ENCODE peak calls at places on chromosome 19, in four cellular contexts. One of them, this sample, is unnamed.

GRCh38 chr19:38812841-38813320 is at the start of gene LGALS4:
- DNase-seq in MV-4-11: no peak
- DNase-seq in KG1: no peak
- DNase-seq in tibial artery: no peak
- DNase-seq in this sample: no peak

GRCh38 chr19:38316477-38317067 is 825 bp upstream of the YIF1B start:
- DNase-seq in MV-4-11: no peak
- DNase-seq in KG1: no peak
- DNase-seq in tibial artery: no peak
- DNase-seq in this sample: no peak

GRCh38 chr19:47421244-47421786 is 2.0 kb upstream of the MEIS3 start:
- DNase-seq in MV-4-11: no peak
- DNase-seq in KG1: no peak
- DNase-seq in tibial artery: no peak
- DNase-seq in this sample: no peak

GRCh38 chr19:6501740-6502648 is at the start of gene TUBB4A:
- DNase-seq in MV-4-11: no peak
- DNase-seq in KG1: no peak
- DNase-seq in tibial artery: no peak
- DNase-seq in this sample: no peak

GRCh38 chr19:55193481-55193880 is 13.4 kb upstream of the SYT5 start:
- DNase-seq in MV-4-11: peak
- DNase-seq in KG1: no peak
- DNase-seq in tibial artery: no peak
- DNase-seq in this sample: no peak

GRCh38 chr19:31119951-31120690 is 229.1 kb downstream of the TSHZ3 start:
- DNase-seq in MV-4-11: no peak
- DNase-seq in KG1: no peak
- DNase-seq in tibial artery: no peak
- DNase-seq in this sample: no peak

GRCh38 chr19:55484571-55485438 is at the start of gene NAT14:
- DNase-seq in MV-4-11: peak
- DNase-seq in KG1: peak
- DNase-seq in tibial artery: no peak
- DNase-seq in this sample: no peak

GRCh38 chr19:16205205-16206045 is 7.7 kb downstream of the AP1M1 start:
- DNase-seq in MV-4-11: no peak
- DNase-seq in KG1: no peak
- DNase-seq in tibial artery: peak
- DNase-seq in this sample: no peak

GRCh38 chr19:54523403-54523802 is 20.8 kb downstream of the LAIR2 start:
- DNase-seq in MV-4-11: peak
- DNase-seq in KG1: no peak
- DNase-seq in tibial artery: no peak
- DNase-seq in this sample: no peak

GRCh38 chr19:46728693-46729339 is 11.9 kb upstream of the PRKD2 start:
- DNase-seq in MV-4-11: peak
- DNase-seq in KG1: peak
- DNase-seq in tibial artery: no peak
- DNase-seq in this sample: peak

GRCh38 chr19:34957830-34958751 is 5.9 kb downstream of the ZNF792 start:
- DNase-seq in MV-4-11: no peak
- DNase-seq in KG1: no peak
- DNase-seq in tibial artery: no peak
- DNase-seq in this sample: no peak

GRCh38 chr19:33771308-33772101 is 25.2 kb upstream of the KCTD15 start:
- DNase-seq in MV-4-11: peak
- DNase-seq in KG1: peak
- DNase-seq in tibial artery: peak
- DNase-seq in this sample: peak

GRCh38 chr19:46980756-46981155 is 38.9 kb upstream of the NPAS1 start:
- DNase-seq in MV-4-11: no peak
- DNase-seq in KG1: no peak
- DNase-seq in tibial artery: no peak
- DNase-seq in this sample: no peak

GRCh38 chr19:55486971-55487883 is 1.0 kb upstream of the SSC5D start:
- DNase-seq in MV-4-11: peak
- DNase-seq in KG1: no peak
- DNase-seq in tibial artery: peak
- DNase-seq in this sample: no peak